ENCODE peak calls at places on chromosomes 2 and 18, in seven cellular contexts. One of them, this sample, is unnamed.

GRCh38 chr18:26089247-26090129 is 925 bp downstream of the SS18 start:
- DNase-seq in coronary artery: no peak
- DNase-seq in OCI-LY7: peak; percentile 41
- DNase-seq in kidney epithelial cell: no peak
- DNase-seq in AG04449: no peak
- DNase-seq in PC-9: no peak
- DNase-seq in Caco-2: no peak
- DNase-seq in this sample: no peak

GRCh38 chr2:174681099-174681982 is 82.9 kb downstream of the CHRNA1 start:
- DNase-seq in coronary artery: no peak
- DNase-seq in OCI-LY7: no peak
- DNase-seq in kidney epithelial cell: no peak
- DNase-seq in AG04449: no peak
- DNase-seq in PC-9: no peak
- DNase-seq in Caco-2: peak; percentile 33
- DNase-seq in this sample: no peak

GRCh38 chr2:53275743-53276142 is 491.9 kb upstream of the CHAC2 start:
- DNase-seq in coronary artery: no peak
- DNase-seq in OCI-LY7: no peak
- DNase-seq in kidney epithelial cell: no peak
- DNase-seq in AG04449: no peak
- DNase-seq in PC-9: no peak
- DNase-seq in Caco-2: no peak
- DNase-seq in this sample: no peak

GRCh38 chr2:196249171-196249570 is 77.8 kb upstream of the STK17B start:
- DNase-seq in coronary artery: no peak
- DNase-seq in OCI-LY7: no peak
- DNase-seq in kidney epithelial cell: no peak
- DNase-seq in AG04449: no peak
- DNase-seq in PC-9: no peak
- DNase-seq in Caco-2: no peak
- DNase-seq in this sample: peak; percentile 71

GRCh38 chr2:117378653-117379052 is 435.8 kb upstream of the DDX18 start:
- DNase-seq in coronary artery: no peak
- DNase-seq in OCI-LY7: no peak
- DNase-seq in kidney epithelial cell: peak; percentile 75
- DNase-seq in AG04449: no peak
- DNase-seq in PC-9: no peak
- DNase-seq in Caco-2: no peak
- DNase-seq in this sample: no peak

GRCh38 chr18:66795011-66795410 is 191.1 kb upstream of the CDH19 start:
- DNase-seq in coronary artery: no peak
- DNase-seq in OCI-LY7: no peak
- DNase-seq in kidney epithelial cell: no peak
- DNase-seq in AG04449: no peak
- DNase-seq in PC-9: no peak
- DNase-seq in Caco-2: no peak
- DNase-seq in this sample: no peak

GRCh38 chr2:163859951-163860350 is 124.1 kb upstream of the FIGN start:
- DNase-seq in coronary artery: no peak
- DNase-seq in OCI-LY7: no peak
- DNase-seq in kidney epithelial cell: no peak
- DNase-seq in AG04449: no peak
- DNase-seq in PC-9: no peak
- DNase-seq in Caco-2: no peak
- DNase-seq in this sample: no peak

GRCh38 chr18:57422313-57422872 is 12.8 kb upstream of the ONECUT2 start:
- DNase-seq in coronary artery: no peak
- DNase-seq in OCI-LY7: no peak
- DNase-seq in kidney epithelial cell: no peak
- DNase-seq in AG04449: no peak
- DNase-seq in PC-9: no peak
- DNase-seq in Caco-2: no peak
- DNase-seq in this sample: no peak

GRCh38 chr18:10164241-10165160 is 250.7 kb downstream of the VAPA start:
- DNase-seq in coronary artery: no peak
- DNase-seq in OCI-LY7: no peak
- DNase-seq in kidney epithelial cell: no peak
- DNase-seq in AG04449: no peak
- DNase-seq in PC-9: no peak
- DNase-seq in Caco-2: no peak
- DNase-seq in this sample: no peak

GRCh38 chr2:157271590-157272203 is 14.2 kb downstream of the GALNT5 start:
- DNase-seq in coronary artery: no peak
- DNase-seq in OCI-LY7: no peak
- DNase-seq in kidney epithelial cell: no peak
- DNase-seq in AG04449: no peak
- DNase-seq in PC-9: no peak
- DNase-seq in Caco-2: no peak
- DNase-seq in this sample: no peak

GRCh38 chr2:151381266-151381665 is 23.9 kb downstream of the TNFAIP6 start:
- DNase-seq in coronary artery: no peak
- DNase-seq in OCI-LY7: no peak
- DNase-seq in kidney epithelial cell: no peak
- DNase-seq in AG04449: no peak
- DNase-seq in PC-9: no peak
- DNase-seq in Caco-2: no peak
- DNase-seq in this sample: peak; percentile 33

GRCh38 chr2:182186132-182186735 is 200.6 kb downstream of the PPP1R1C start:
- DNase-seq in coronary artery: no peak
- DNase-seq in OCI-LY7: peak; percentile 46
- DNase-seq in kidney epithelial cell: no peak
- DNase-seq in AG04449: no peak
- DNase-seq in PC-9: no peak
- DNase-seq in Caco-2: peak; percentile 52
- DNase-seq in this sample: no peak

GRCh38 chr18:39480494-39481245 is 1915.1 kb upstream of the CELF4 start:
- DNase-seq in coronary artery: no peak
- DNase-seq in OCI-LY7: no peak
- DNase-seq in kidney epithelial cell: no peak
- DNase-seq in AG04449: no peak
- DNase-seq in PC-9: no peak
- DNase-seq in Caco-2: no peak
- DNase-seq in this sample: no peak

GRCh38 chr2:160469164-160469563 is 24.4 kb downstream of the RBMS1 start:
- DNase-seq in coronary artery: no peak
- DNase-seq in OCI-LY7: no peak
- DNase-seq in kidney epithelial cell: no peak
- DNase-seq in AG04449: no peak
- DNase-seq in PC-9: no peak
- DNase-seq in Caco-2: no peak
- DNase-seq in this sample: no peak

GRCh38 chr18:32674491-32674890 is 98.3 kb downstream of the KLHL14 start:
- DNase-seq in coronary artery: no peak
- DNase-seq in OCI-LY7: peak; percentile 25
- DNase-seq in kidney epithelial cell: no peak
- DNase-seq in AG04449: no peak
- DNase-seq in PC-9: no peak
- DNase-seq in Caco-2: no peak
- DNase-seq in this sample: no peak

GRCh38 chr2:10817413-10817812 is 4.8 kb upstream of the PDIA6 start:
- DNase-seq in coronary artery: no peak
- DNase-seq in OCI-LY7: no peak
- DNase-seq in kidney epithelial cell: no peak
- DNase-seq in AG04449: no peak
- DNase-seq in PC-9: peak; percentile 30
- DNase-seq in Caco-2: peak; percentile 78
- DNase-seq in this sample: no peak

GRCh38 chr2:30235859-30236535 is 4.7 kb downstream of the LBH start:
- DNase-seq in coronary artery: peak; percentile 38
- DNase-seq in OCI-LY7: no peak
- DNase-seq in kidney epithelial cell: no peak
- DNase-seq in AG04449: no peak
- DNase-seq in PC-9: no peak
- DNase-seq in Caco-2: no peak
- DNase-seq in this sample: no peak

GRCh38 chr2:69770193-69770702 is 28.3 kb downstream of the ANXA4 start:
- DNase-seq in coronary artery: no peak
- DNase-seq in OCI-LY7: no peak
- DNase-seq in kidney epithelial cell: peak; percentile 82
- DNase-seq in AG04449: no peak
- DNase-seq in PC-9: peak; percentile 47
- DNase-seq in Caco-2: peak; percentile 47
- DNase-seq in this sample: no peak

GRCh38 chr18:70354771-70355170 is 65.9 kb downstream of the SOCS6 start:
- DNase-seq in coronary artery: no peak
- DNase-seq in OCI-LY7: no peak
- DNase-seq in kidney epithelial cell: no peak
- DNase-seq in AG04449: no peak
- DNase-seq in PC-9: no peak
- DNase-seq in Caco-2: no peak
- DNase-seq in this sample: no peak

GRCh38 chr2:220356076-220356475 is 728.6 kb downstream of the SLC4A3 start:
- DNase-seq in coronary artery: no peak
- DNase-seq in OCI-LY7: no peak
- DNase-seq in kidney epithelial cell: peak; percentile 25
- DNase-seq in AG04449: no peak
- DNase-seq in PC-9: peak; percentile 30
- DNase-seq in Caco-2: no peak
- DNase-seq in this sample: no peak

GRCh38 chr2:42562474-42563144 is 5.8 kb upstream of the MTA3 start:
- DNase-seq in coronary artery: no peak
- DNase-seq in OCI-LY7: no peak
- DNase-seq in kidney epithelial cell: no peak
- DNase-seq in AG04449: no peak
- DNase-seq in PC-9: peak; percentile 86
- DNase-seq in Caco-2: peak; percentile 87
- DNase-seq in this sample: no peak

GRCh38 chr2:230268606-230269222 is 43.2 kb downstream of the SP140 start:
- DNase-seq in coronary artery: no peak
- DNase-seq in OCI-LY7: no peak
- DNase-seq in kidney epithelial cell: no peak
- DNase-seq in AG04449: no peak
- DNase-seq in PC-9: no peak
- DNase-seq in Caco-2: no peak
- DNase-seq in this sample: no peak

GRCh38 chr2:175709248-175709647 is 292.8 kb downstream of the LNPK start:
- DNase-seq in coronary artery: no peak
- DNase-seq in OCI-LY7: no peak
- DNase-seq in kidney epithelial cell: no peak
- DNase-seq in AG04449: no peak
- DNase-seq in PC-9: no peak
- DNase-seq in Caco-2: no peak
- DNase-seq in this sample: no peak

GRCh38 chr2:2270808-2271415 is 60.2 kb downstream of the MYT1L start:
- DNase-seq in coronary artery: no peak
- DNase-seq in OCI-LY7: no peak
- DNase-seq in kidney epithelial cell: no peak
- DNase-seq in AG04449: no peak
- DNase-seq in PC-9: no peak
- DNase-seq in Caco-2: no peak
- DNase-seq in this sample: no peak

DNA sequence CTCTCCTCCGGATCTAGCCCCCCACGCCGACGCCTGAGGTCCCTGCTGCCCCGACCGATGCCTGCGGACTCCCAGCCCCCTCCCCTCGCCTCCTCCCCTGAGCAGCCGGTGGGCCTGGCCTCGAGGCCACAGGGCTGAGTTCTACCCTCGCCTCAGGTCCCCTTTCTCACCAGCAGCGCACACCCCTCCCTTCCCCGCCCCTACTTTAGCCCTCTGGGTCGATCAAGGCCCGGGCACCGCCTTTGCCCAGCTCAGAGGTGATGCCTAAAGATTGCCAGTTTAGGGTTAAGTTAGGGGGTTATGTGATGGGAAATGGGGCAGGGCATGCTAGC is 5.7 kb upstream of the SIX3 start:
- DNase-seq in coronary artery: no peak
- DNase-seq in OCI-LY7: no peak
- DNase-seq in kidney epithelial cell: no peak
- DNase-seq in AG04449: no peak
- DNase-seq in PC-9: no peak
- DNase-seq in Caco-2: no peak
- DNase-seq in this sample: no peak
- H3K4me3 ChIP-seq in coronary artery: no peak overlapping the region
- H3K4me3 ChIP-seq in OCI-LY7: no peak overlapping the region
- H3K4me3 ChIP-seq in kidney epithelial cell: no peak overlapping the region
- H3K4me3 ChIP-seq in AG04449: no peak overlapping the region
- H3K4me3 ChIP-seq in PC-9: no peak overlapping the region
- H3K4me3 ChIP-seq in Caco-2: no peak overlapping the region
- H3K4me3 ChIP-seq in this sample: no peak overlapping the region

GRCh38 chr18:49944681-49945080 is 131.3 kb upstream of the ACAA2 start:
- DNase-seq in coronary artery: no peak
- DNase-seq in OCI-LY7: no peak
- DNase-seq in kidney epithelial cell: no peak
- DNase-seq in AG04449: no peak
- DNase-seq in PC-9: no peak
- DNase-seq in Caco-2: peak; percentile 17
- DNase-seq in this sample: no peak
- TF ChIP-seq CTCF in coronary artery: no peak
- TF ChIP-seq CTCF in OCI-LY7: no peak
- TF ChIP-seq CTCF in kidney epithelial cell: peak; percentile 48
- TF ChIP-seq CTCF in AG04449: peak; percentile 27
- TF ChIP-seq CTCF in PC-9: no peak
- TF ChIP-seq CTCF in Caco-2: no peak
- TF ChIP-seq CTCF in this sample: peak; percentile 22

GRCh38 chr2:25104741-25105140 is 62.9 kb downstream of the EFR3B start:
- DNase-seq in coronary artery: no peak
- DNase-seq in OCI-LY7: no peak
- DNase-seq in kidney epithelial cell: no peak
- DNase-seq in AG04449: no peak
- DNase-seq in PC-9: no peak
- DNase-seq in Caco-2: no peak
- DNase-seq in this sample: no peak

GRCh38 chr2:25115249-25115883 is 53.0 kb downstream of the POMC start:
- DNase-seq in coronary artery: no peak
- DNase-seq in OCI-LY7: no peak
- DNase-seq in kidney epithelial cell: no peak
- DNase-seq in AG04449: no peak
- DNase-seq in PC-9: no peak
- DNase-seq in Caco-2: no peak
- DNase-seq in this sample: no peak

GRCh38 chr2:25112113-25112512 is 56.3 kb downstream of the POMC start:
- DNase-seq in coronary artery: no peak
- DNase-seq in OCI-LY7: no peak
- DNase-seq in kidney epithelial cell: no peak
- DNase-seq in AG04449: no peak
- DNase-seq in PC-9: no peak
- DNase-seq in Caco-2: no peak
- DNase-seq in this sample: no peak

GRCh38 chr2:25109822-25110221 is 58.6 kb downstream of the POMC start:
- DNase-seq in coronary artery: no peak
- DNase-seq in OCI-LY7: no peak
- DNase-seq in kidney epithelial cell: no peak
- DNase-seq in AG04449: no peak
- DNase-seq in PC-9: no peak
- DNase-seq in Caco-2: no peak
- DNase-seq in this sample: no peak
- H3K4me3 ChIP-seq in coronary artery: no peak overlapping the region
- H3K4me3 ChIP-seq in OCI-LY7: no peak overlapping the region
- H3K4me3 ChIP-seq in kidney epithelial cell: no peak overlapping the region
- H3K4me3 ChIP-seq in AG04449: no peak overlapping the region
- H3K4me3 ChIP-seq in PC-9: no peak overlapping the region
- H3K4me3 ChIP-seq in Caco-2: no peak overlapping the region
- H3K4me3 ChIP-seq in this sample: no peak overlapping the region

DNA sequence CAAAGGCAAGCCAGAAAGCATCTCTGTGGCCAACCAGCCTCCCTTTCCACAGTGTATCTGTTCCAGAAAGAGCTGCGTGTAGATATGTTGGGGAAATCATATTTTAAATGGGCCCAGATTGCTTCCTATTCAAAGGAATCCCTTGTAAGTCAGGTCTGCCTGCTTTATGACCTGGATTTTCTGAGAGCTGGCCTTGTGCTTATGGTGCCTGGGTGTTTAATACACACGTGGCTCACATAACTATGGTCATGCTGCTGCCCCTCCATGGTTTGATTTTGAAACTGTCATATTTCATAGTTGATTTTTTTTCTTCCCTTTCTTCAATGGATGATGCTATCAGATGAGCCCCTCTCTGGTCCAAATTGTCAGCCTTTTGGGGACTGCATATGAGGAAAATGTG is 111.5 kb upstream of the CNGA3 start:
- DNase-seq in coronary artery: no peak
- DNase-seq in OCI-LY7: peak; percentile 7
- DNase-seq in kidney epithelial cell: no peak
- DNase-seq in AG04449: no peak
- DNase-seq in PC-9: no peak
- DNase-seq in Caco-2: no peak
- DNase-seq in this sample: no peak
- TF ChIP-seq CTCF in coronary artery: no peak
- TF ChIP-seq CTCF in OCI-LY7: peak; percentile 28
- TF ChIP-seq CTCF in kidney epithelial cell: no peak
- TF ChIP-seq CTCF in AG04449: no peak
- TF ChIP-seq CTCF in PC-9: no peak
- TF ChIP-seq CTCF in Caco-2: no peak
- TF ChIP-seq CTCF in this sample: no peak

This sample was measured in AG09309.